ENCODE peak calls at places on chromosomes 1 and 21, in five cellular contexts. T is EL; D is stimulated activated CD4-positive, alpha-beta T cell treated with anti-CD3 and anti-CD28 coated beads, Interleukin-1b, Interleukin-23, amount 100 ng/mL, for 4 hours; L is CMK; U is astrocyte of the cerebellum. J is an unnamed sample.

GRCh38 chr1:229223498-229223897 is 47.4 kb upstream of the RAB4A start:
- DNase-seq in T (no peak), D (no peak), L (no peak), U (no peak), J (no peak)

GRCh38 chr1:107661142-107661541 is 303.8 kb downstream of the VAV3 start:
- DNase-seq in T (no peak), D (no peak), L (no peak), U (no peak), J (no peak)

GRCh38 chr1:37954316-37954971 is 7.6 kb upstream of the INPP5B start:
- DNase-seq in T (no peak), D (no peak), L (no peak), U (no peak), J (no peak)

GRCh38 chr1:94265931-94266330 is 28.5 kb upstream of the ARHGAP29 start:
- DNase-seq in T (peak; percentile 63), D (no peak), L (no peak), U (no peak), J (peak; percentile 39)

GRCh38 chr21:45162809-45163208 is 88.4 kb downstream of the ADARB1 start:
- DNase-seq in T (no peak), D (no peak), L (no peak), U (no peak), J (no peak)

GRCh38 chr1:3168678-3169077 is 99.7 kb downstream of the PRDM16 start:
- DNase-seq in T (no peak), D (no peak), L (no peak), U (no peak), J (no peak)

GRCh38 chr1:160830321-160831153 is 32.1 kb downstream of the CD244 start:
- DNase-seq in T (peak; percentile 29), D (peak; percentile 75), L (peak; percentile 35), U (no peak), J (no peak)

GRCh38 chr1:19815801-19816736 is 986 bp upstream of the RNF186 start:
- DNase-seq in T (no peak), D (no peak), L (no peak), U (no peak), J (no peak)

GRCh38 chr21:38853421-38853919 is 47.7 kb downstream of the ETS2 start:
- DNase-seq in T (peak; percentile 87), D (no peak), L (no peak), U (peak; percentile 89), J (no peak)

GRCh38 chr1:26705788-26706237 is 10.0 kb downstream of the ARID1A start:
- DNase-seq in T (peak; percentile 94), D (no peak), L (no peak), U (peak; percentile 85), J (peak; percentile 90)

GRCh38 chr1:206492589-206492988 is 14.7 kb upstream of the RASSF5 start:
- DNase-seq in T (no peak), D (no peak), L (no peak), U (no peak), J (no peak)

GRCh38 chr1:67764674-67765073 is 68.6 kb downstream of the GNG12 start:
- DNase-seq in T (no peak), D (no peak), L (no peak), U (no peak), J (no peak)

GRCh38 chr1:30759718-30760281 is 2.2 kb upstream of the LAPTM5 start:
- DNase-seq in T (no peak), D (peak; percentile 38), L (no peak), U (no peak), J (no peak)

GRCh38 chr1:53047737-53048344 is 14.2 kb upstream of the PODN start:
- DNase-seq in T (peak; percentile 66), D (no peak), L (no peak), U (peak; percentile 93), J (peak; percentile 36)

GRCh38 chr1:93775224-93775623 is 93.6 kb upstream of the BCAR3 start:
- DNase-seq in T (no peak), D (no peak), L (no peak), U (no peak), J (no peak)